ENCODE peak calls at places on chromosomes 5 and 9, in six cellular contexts. C is Panc1, I is left lung, E is upper lobe of left lung, U is right atrium auricular region, M is stomach. B is an unnamed sample. For H3K4me1, the result is how much of the 10 kb centered on the place peaks cover.

GRCh38 chr9:96015876-96016686 is 140.6 kb downstream of the ERCC6L2 start:
- DNase-seq in M (no peak), I (no peak), U (no peak), C (no peak), E (no peak), B (peak)

GRCh38 chr9:89052470-89053097 is 61.3 kb downstream of the S1PR3 start:
- DNase-seq in C (no peak), U (peak), E (no peak), I (no peak), M (no peak), B (no peak)

GRCh38 chr5:14464101-14464500 is 117.5 kb upstream of the OTULINL start:
- DNase-seq in I (no peak), E (no peak), C (no peak), U (no peak), M (no peak), B (no peak)

GRCh38 chr5:32410630-32411029 is 33.9 kb downstream of the ZFR start:
- DNase-seq in U (no peak), I (no peak), M (no peak), E (no peak), C (no peak), B (no peak)

GRCh38 chr9:79799691-79800345 is 228.1 kb downstream of the TLE4 start:
- DNase-seq in E (peak), C (no peak), I (no peak), M (no peak), U (no peak), B (no peak)

GRCh38 chr5:139019880-139020279 is 144.7 kb upstream of the LRRTM2 start:
- DNase-seq in I (no peak), E (no peak), M (no peak), U (no peak), C (no peak), B (no peak)

GRCh38 chr5:38546691-38547146 is 9.7 kb downstream of the LIFR start:
- DNase-seq in C (no peak), E (no peak), M (no peak), U (no peak), I (no peak), B (no peak)

GRCh38 chr9:82410306-82410705 is 421.7 kb downstream of the SPATA31D1 start:
- DNase-seq in C (no peak), I (no peak), U (no peak), E (no peak), M (no peak), B (no peak)

GRCh38 chr5:35771321-35771720 is 85.4 kb upstream of the IL7R start:
- DNase-seq in C (no peak), U (no peak), E (no peak), M (no peak), I (no peak), B (no peak)

GRCh38 chr5:8363133-8363532 is 494.2 kb downstream of the MTRR start:
- DNase-seq in E (no peak), I (no peak), U (no peak), C (peak), M (no peak), B (no peak)

GRCh38 chr5:33148076-33148501 is 292.7 kb upstream of the TARS1 start:
- DNase-seq in U (no peak), I (no peak), M (no peak), E (no peak), C (peak), B (no peak)

GRCh38 chr9:90611568-90611967 is 31.1 kb downstream of the DIRAS2 start:
- DNase-seq in E (no peak), I (peak), U (no peak), M (no peak), C (no peak), B (no peak)

GRCh38 chr9:35813434-35814105 is 1.3 kb downstream of the HINT2 start:
- DNase-seq in I (no peak), M (no peak), U (no peak), C (no peak), E (no peak), B (no peak)

GRCh38 chr5:10581424-10581748 is 17.5 kb downstream of the ANKRD33B start:
- DNase-seq in M (no peak), E (no peak), C (no peak), I (no peak), U (no peak), B (no peak)

GRCh38 chr5:82447913-82448312 is 169.8 kb upstream of the RPS23 start:
- DNase-seq in E (no peak), C (no peak), U (no peak), M (no peak), I (no peak), B (no peak)

GRCh38 chr9:17280350-17281012 is 145.6 kb downstream of the CNTLN start:
- DNase-seq in U (no peak), E (no peak), C (no peak), M (no peak), I (no peak), B (no peak)

GRCh38 chr9:26331223-26331622 is 561.4 kb downstream of the CAAP1 start:
- DNase-seq in C (no peak), M (no peak), U (no peak), E (no peak), I (no peak), B (no peak)

GRCh38 chr9:87714819-87715218 is 11.1 kb upstream of the CTSL start:
- DNase-seq in M (peak), E (peak), U (peak), C (no peak), I (no peak), B (no peak)

DNA sequence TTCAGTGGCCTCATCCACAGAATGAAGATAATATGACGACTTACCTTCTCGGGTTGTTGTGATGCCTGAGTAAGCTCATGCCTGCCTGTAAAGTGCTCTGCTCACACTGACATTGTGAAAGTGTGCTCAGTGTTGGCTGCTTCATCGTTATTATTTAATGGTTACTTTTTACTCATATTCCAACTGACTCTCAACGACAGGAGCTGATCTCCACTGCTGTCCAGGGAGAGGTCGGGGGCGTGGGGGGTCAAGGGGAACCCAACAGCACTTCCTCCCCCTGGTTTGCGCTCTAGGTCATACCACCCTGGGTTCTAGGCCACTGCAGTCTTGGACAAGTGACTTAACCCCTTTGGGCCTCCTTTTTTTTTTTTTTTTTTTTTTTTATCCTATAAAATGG is 52.9 kb upstream of the ANGPTL2 start:
- DNase-seq in U (peak), M (peak), E (no peak), I (no peak), C (no peak), B (no peak)
- H3K4me1 ChIP-seq in U (under half), M (under half), E (under half), I (under half), C (under half), B (under half)

GRCh38 chr9:130198501-130199179 is 26.4 kb downstream of the NCS1 start:
- DNase-seq in C (no peak), U (no peak), E (no peak), M (no peak), I (no peak), B (no peak)

GRCh38 chr9:130197888-130198287 is 25.7 kb downstream of the NCS1 start:
- DNase-seq in I (no peak), E (no peak), M (peak), C (no peak), U (no peak), B (no peak)

GRCh38 chr9:130201399-130201873 is 29.2 kb downstream of the NCS1 start:
- DNase-seq in M (no peak), U (no peak), I (no peak), E (no peak), C (no peak), B (no peak)

GRCh38 chr9:130200038-130200979 is 28.1 kb downstream of the NCS1 start:
- DNase-seq in E (no peak), M (no peak), I (peak), C (no peak), U (no peak), B (no peak)

GRCh38 chr9:130199605-130200004 is 27.4 kb downstream of the NCS1 start:
- DNase-seq in M (no peak), U (no peak), E (peak), I (no peak), C (no peak), B (no peak)
- H3K27ac ChIP-seq in M (no peak), U (peak), E (no peak), I (no peak), C (no peak), B (no peak)

GRCh38 chr5:1100652-1101574 is 10.9 kb downstream of the SLC12A7 start:
- DNase-seq in M (no peak), I (no peak), E (no peak), U (no peak), C (no peak), B (no peak)
- H3K4me1 ChIP-seq in M (half or more), I (under half), E (under half), U (half or more), C (half or more), B (under half)

GRCh38 chr5:172685036-172685435 is 44.0 kb downstream of the NEURL1B start:
- DNase-seq in C (no peak), M (no peak), E (no peak), I (no peak), U (no peak), B (no peak)

GRCh38 chr5:172686111-172686510 is 45.0 kb downstream of the NEURL1B start:
- DNase-seq in U (no peak), C (no peak), M (no peak), I (no peak), E (no peak), B (no peak)

GRCh38 chr5:172681421-172681820 is 40.4 kb downstream of the NEURL1B start:
- DNase-seq in I (no peak), U (no peak), C (no peak), E (no peak), M (no peak), B (no peak)

GRCh38 chr5:172683264-172683663 is 42.2 kb downstream of the NEURL1B start:
- DNase-seq in U (no peak), C (no peak), I (peak), E (no peak), M (no peak), B (no peak)

GRCh38 chr5:172683696-172684464 is 42.8 kb downstream of the NEURL1B start:
- DNase-seq in U (no peak), C (no peak), M (no peak), I (peak), E (no peak), B (no peak)
- H3K27ac ChIP-seq in U (no peak), C (no peak), M (no peak), I (no peak), E (no peak), B (no peak)

DNA sequence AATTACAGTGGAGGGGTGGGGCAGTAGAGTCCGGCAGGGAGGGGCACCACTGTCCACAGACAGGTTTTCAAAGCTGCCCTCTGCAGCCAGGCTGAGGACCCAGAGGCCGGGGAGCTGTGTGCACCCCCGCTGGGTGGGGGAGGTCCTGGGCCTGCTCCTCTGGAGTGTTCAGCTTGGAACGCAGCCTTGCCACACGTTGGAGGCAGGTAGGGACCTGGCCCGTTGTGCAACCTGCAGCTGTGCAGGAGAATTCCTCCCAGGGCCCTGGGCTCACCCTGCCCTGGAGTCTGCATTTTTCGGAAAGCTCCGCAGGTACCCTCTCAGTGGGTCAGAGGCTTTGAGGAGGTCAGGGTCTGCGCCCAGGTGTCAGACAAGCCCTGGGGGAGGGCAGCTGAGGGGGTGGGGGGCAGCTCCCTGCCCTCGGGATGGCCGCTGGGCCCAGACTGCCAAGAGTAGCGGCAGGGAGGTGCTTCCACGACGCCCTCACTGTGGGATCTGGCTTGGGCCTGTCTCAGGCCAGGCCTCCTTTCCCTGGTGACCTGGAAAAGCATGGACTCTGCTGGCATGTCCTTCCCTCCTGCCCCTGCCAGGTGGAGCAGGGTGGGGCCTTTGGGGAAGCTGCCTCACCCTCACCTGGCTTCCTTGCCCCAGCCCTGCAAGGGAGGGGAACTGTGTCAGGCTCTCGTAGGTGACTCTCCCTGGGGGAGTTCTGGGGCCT is 29.5 kb downstream of the RXRA start:
- DNase-seq in C (no peak), E (peak), M (peak), I (peak), U (no peak), B (no peak)
- H3K4me1 ChIP-seq in C (under half), E (half or more), M (half or more), I (half or more), U (half or more), B (under half)

GRCh38 chr5:108484035-108484434 is 102.1 kb upstream of the FBXL17 start:
- DNase-seq in E (no peak), C (no peak), M (no peak), I (no peak), U (no peak), B (no peak)
- H3K27ac ChIP-seq in E (no peak), C (no peak), M (no peak), I (no peak), U (no peak), B (no peak)

B was measured in DND-41.